ENCODE peak calls at places on chromosomes 5 and 9, in ten cellular contexts. Z is spleen; T is SK-MEL-5; U is progenitor cell of endocrine pancreas; S is NCI-H1694 treated with DMSO at 0.1 percent for 48 hours; N is naive thymus-derived CD4-positive, alpha-beta T cell; A is stimulated activated CD8-positive, alpha-beta memory T cell treated with anti-CD3 and anti-CD28 coated beads, Interleukin-7, amount 100 ng/mL, for 24 hours; K is SIG-M5; Y is pancreas; J is activated CD8-positive, alpha-beta memory T cell treated with anti-CD3 and anti-CD28 coated beads for 24 hours. E is an unnamed sample.
A peak's percentile ranks its signal among the peaks of the same experiment; 100 is the strongest.

GRCh38 chr5:140054086-140054689 is 11.1 kb upstream of the NRG2 start:
- DNase-seq in J (no peak), T (no peak), Y (no peak), S (no peak), U (no peak), Z (no peak), N (no peak), K (no peak), A (no peak), E (no peak)

GRCh38 chr9:119933191-119933590 is 564.0 kb upstream of the BRINP1 start:
- DNase-seq in S (no peak), Z (no peak), Y (no peak), J (no peak), T (no peak), A (no peak), N (no peak), U (no peak), K (no peak), E (no peak)

GRCh38 chr5:174292348-174292747 is 246.8 kb downstream of the NSG2 start:
- DNase-seq in A (no peak), N (no peak), K (no peak), S (no peak), U (no peak), Z (no peak), J (no peak), T (no peak), Y (no peak), E (no peak)

GRCh38 chr9:3023449-3023848 is 179.6 kb upstream of the PUM3 start:
- DNase-seq in S (no peak), T (no peak), K (no peak), Y (no peak), J (no peak), U (no peak), N (no peak), Z (no peak), A (no peak), E (no peak)

GRCh38 chr5:9059920-9060691 is 485.8 kb downstream of the SEMA5A start:
- DNase-seq in Y (no peak), A (no peak), N (no peak), S (no peak), U (no peak), Z (no peak), T (peak; percentile 34), K (no peak), J (no peak), E (no peak)

GRCh38 chr5:74655716-74656115 is 15.2 kb upstream of the ENC1 start:
- DNase-seq in T (no peak), Y (no peak), N (no peak), S (no peak), K (no peak), U (no peak), Z (no peak), A (no peak), J (no peak), E (no peak)

GRCh38 chr5:1004598-1005361 is 3.8 kb upstream of the NKD2 start:
- DNase-seq in Z (peak; percentile 86), T (peak; percentile 59), N (peak; percentile 52), A (no peak), S (no peak), U (peak; percentile 46), K (no peak), Y (peak; percentile 86), J (no peak), E (no peak)

GRCh38 chr9:94250456-94250855 is 8.6 kb upstream of the ZNF169 start:
- DNase-seq in N (no peak), Y (no peak), T (peak; percentile 36), U (no peak), J (no peak), K (no peak), A (no peak), Z (no peak), S (no peak), E (no peak)

GRCh38 chr5:149172261-149172660 is 31.0 kb downstream of the ABLIM3 start:
- DNase-seq in S (no peak), N (no peak), K (no peak), U (no peak), J (no peak), Y (no peak), T (no peak), Z (no peak), A (no peak), E (peak; percentile 26)

GRCh38 chr9:126296687-126297086 is 29.9 kb upstream of the MVB12B start:
- DNase-seq in Y (no peak), N (no peak), J (no peak), T (no peak), U (no peak), K (no peak), Z (no peak), A (no peak), S (no peak), E (no peak)

GRCh38 chr9:129185402-129185801 is 7.3 kb upstream of the IER5L start:
- DNase-seq in T (no peak), U (no peak), Z (no peak), Y (no peak), J (no peak), N (no peak), S (no peak), K (no peak), A (no peak), E (no peak)

GRCh38 chr5:149301049-149301743 is 29.5 kb downstream of the AFAP1L1 start:
- DNase-seq in K (no peak), J (no peak), S (no peak), U (no peak), A (no peak), T (no peak), Y (no peak), Z (no peak), N (no peak), E (no peak)

GRCh38 chr9:76433851-76434250 is 25.1 kb upstream of the GCNT1 start:
- DNase-seq in Z (no peak), K (no peak), T (no peak), S (no peak), N (no peak), J (no peak), A (no peak), Y (no peak), U (no peak), E (no peak)

GRCh38 chr5:1010181-1010510 is 1.5 kb downstream of the NKD2 start:
- DNase-seq in S (no peak), A (no peak), T (no peak), K (no peak), U (no peak), J (no peak), Z (peak; percentile 61), N (no peak), Y (no peak), E (no peak)

GRCh38 chr5:142674438-142675210 is 11.3 kb downstream of the FGF1 start:
- DNase-seq in J (no peak), A (no peak), S (no peak), K (no peak), U (no peak), T (no peak), Z (no peak), Y (no peak), N (no peak), E (no peak)

GRCh38 chr5:157947156-157947555 is 88.2 kb upstream of the CLINT1 start:
- DNase-seq in K (no peak), J (no peak), U (no peak), Y (no peak), A (no peak), S (no peak), N (no peak), Z (no peak), T (no peak), E (no peak)

GRCh38 chr9:4424038-4424437 is 66.2 kb upstream of the SLC1A1 start:
- DNase-seq in S (no peak), K (no peak), T (no peak), N (no peak), U (no peak), A (no peak), Y (no peak), Z (no peak), J (no peak), E (no peak)

GRCh38 chr9:35757527-35758275 is 3.6 kb upstream of the MSMP start:
- DNase-seq in U (no peak), K (no peak), Z (no peak), T (no peak), Y (no peak), S (no peak), N (no peak), A (no peak), J (no peak), E (no peak)

GRCh38 chr9:33024126-33024965 is 727 bp upstream of the DNAJA1 start:
- DNase-seq in A (no peak), T (no peak), S (no peak), N (no peak), K (no peak), Z (no peak), U (no peak), J (peak; percentile 64), Y (no peak), E (peak; percentile 32)

GRCh38 chr5:126053630-126054029 is 369.6 kb upstream of the GRAMD2B start:
- DNase-seq in S (no peak), T (no peak), U (no peak), A (no peak), J (no peak), Y (no peak), K (no peak), N (no peak), Z (no peak), E (no peak)

GRCh38 chr5:40679998-40680681 is 425 bp downstream of the PTGER4 start:
- DNase-seq in J (peak; percentile 82), U (peak; percentile 10), Y (peak; percentile 70), T (no peak), N (no peak), S (no peak), A (no peak), K (no peak), Z (peak; percentile 86), E (no peak)

GRCh38 chr5:138241688-138242547 is 28.8 kb upstream of the CDC23 start:
- DNase-seq in N (no peak), Z (peak; percentile 83), J (no peak), K (no peak), A (no peak), U (peak; percentile 34), Y (peak; percentile 71), T (no peak), S (no peak), E (no peak)

GRCh38 chr5:138611295-138612220 is 36.4 kb upstream of the HSPA9 start:
- DNase-seq in N (no peak), K (no peak), J (no peak), S (peak; percentile 48), T (peak; percentile 96), A (no peak), Y (no peak), U (peak; percentile 32), Z (no peak), E (no peak)

GRCh38 chr5:15320896-15321295 is 179.1 kb upstream of the FBXL7 start:
- DNase-seq in T (no peak), Y (no peak), Z (no peak), U (no peak), N (no peak), S (no peak), K (no peak), A (no peak), J (no peak), E (no peak)

GRCh38 chr5:164959761-164960160 is 1454.3 kb downstream of the MAT2B start:
- DNase-seq in J (no peak), T (no peak), Y (no peak), U (no peak), S (no peak), Z (no peak), N (no peak), K (no peak), A (no peak), E (no peak)

GRCh38 chr9:5552301-5552700 is 42.0 kb downstream of the PDCD1LG2 start:
- DNase-seq in J (no peak), U (no peak), N (no peak), T (no peak), A (no peak), K (no peak), S (no peak), Z (no peak), Y (no peak), E (no peak)